ENCODE peak calls at places on chromosomes 5 and 9, in five cellular contexts. F, E, B, M and X are unnamed samples.

GRCh38 chr5:72857396-72857795 is 40.9 kb downstream of the TNPO1 start:
- DNase-seq in F (no peak), E (no peak), B (no peak), M (no peak), X (no peak)

GRCh38 chr5:126198509-126198908 is 224.7 kb upstream of the GRAMD2B start:
- DNase-seq in F (no peak), E (no peak), B (no peak), M (no peak), X (no peak)

GRCh38 chr5:34564706-34565235 is 91.4 kb upstream of the RAI14 start:
- DNase-seq in F (no peak), E (peak), B (no peak), M (peak), X (no peak)

GRCh38 chr5:17395106-17395505 is 102.9 kb upstream of the TAF11L2 start:
- DNase-seq in F (no peak), E (no peak), B (no peak), M (no peak), X (no peak)

GRCh38 chr9:138044485-138045383 is 167.2 kb downstream of the CACNA1B start:
- DNase-seq in F (no peak), E (no peak), B (no peak), M (no peak), X (no peak)

GRCh38 chr9:35675732-35676392 is 2.1 kb downstream of the CA9 start:
- DNase-seq in F (no peak), E (no peak), B (peak), M (no peak), X (peak)

GRCh38 chr5:119022017-119022745 is 33.8 kb upstream of the DTWD2 start:
- DNase-seq in F (no peak), E (no peak), B (no peak), M (peak), X (no peak)

GRCh38 chr9:2565676-2566340 is 55.8 kb upstream of the VLDLR start:
- DNase-seq in F (no peak), E (no peak), B (no peak), M (no peak), X (no peak)

GRCh38 chr5:59560553-59560952 is 333.0 kb downstream of the PDE4D start:
- DNase-seq in F (no peak), E (no peak), B (no peak), M (no peak), X (no peak)

GRCh38 chr9:27125936-27126335 is 16.9 kb downstream of the TEK start:
- DNase-seq in F (no peak), E (no peak), B (no peak), M (no peak), X (no peak)

GRCh38 chr9:134601764-134602163 is 39.8 kb upstream of the COL5A1 start:
- DNase-seq in F (no peak), E (no peak), B (no peak), M (peak), X (no peak)

GRCh38 chr9:5667391-5667790 is 38.5 kb downstream of the RIC1 start:
- DNase-seq in F (no peak), E (no peak), B (no peak), M (no peak), X (no peak)

GRCh38 chr9:124050955-124051354 is 39.4 kb downstream of the LHX2 start:
- DNase-seq in F (no peak), E (no peak), B (no peak), M (no peak), X (no peak)

GRCh38 chr5:76204713-76205112 is 121.5 kb downstream of the SV2C start:
- DNase-seq in F (no peak), E (no peak), B (no peak), M (no peak), X (peak)

GRCh38 chr5:173916233-173916632 is 28.1 kb downstream of the CPEB4 start:
- DNase-seq in F (no peak), E (no peak), B (no peak), M (no peak), X (no peak)

GRCh38 chr9:4894076-4894475 is 91.0 kb upstream of the JAK2 start:
- DNase-seq in F (no peak), E (no peak), B (no peak), M (peak), X (no peak)

GRCh38 chr5:29296548-29296947 is 1896.9 kb upstream of the CDH6 start:
- DNase-seq in F (no peak), E (no peak), B (no peak), M (no peak), X (no peak)

GRCh38 chr9:34500623-34501267 is 22.0 kb downstream of the ENHO start:
- DNase-seq in F (peak), E (peak), B (peak), M (peak), X (peak)

GRCh38 chr5:159735036-159735435 is 181.2 kb upstream of the ADRA1B start:
- DNase-seq in F (peak), E (no peak), B (no peak), M (no peak), X (no peak)

GRCh38 chr5:37734114-37734513 is 105.7 kb downstream of the GDNF start:
- DNase-seq in F (no peak), E (no peak), B (no peak), M (no peak), X (no peak)

GRCh38 chr9:72557549-72557948 is 36.1 kb downstream of the TMC1 start:
- DNase-seq in F (no peak), E (no peak), B (no peak), M (peak), X (peak)

GRCh38 chr5:172910828-172911627 is 48.2 kb upstream of the RPL26L1 start:
- DNase-seq in F (no peak), E (peak), B (no peak), M (peak), X (peak)

GRCh38 chr5:42531611-42532010 is 108.4 kb downstream of the GHR start:
- DNase-seq in F (no peak), E (no peak), B (no peak), M (peak), X (no peak)

GRCh38 chr5:1125030-1125357 is 13.1 kb upstream of the SLC12A7 start:
- DNase-seq in F (no peak), E (peak), B (no peak), M (peak), X (peak)

GRCh38 chr9:76905661-76905983 is 292 bp downstream of the PRUNE2 start:
- DNase-seq in F (no peak), E (no peak), B (no peak), M (no peak), X (no peak)

GRCh38 chr5:40904205-40904993 is 4.9 kb upstream of the C7 start:
- DNase-seq in F (peak), E (peak), B (peak), M (peak), X (peak)

GRCh38 chr9:83327750-83328622 is 210.2 kb downstream of the FRMD3 start:
- DNase-seq in F (no peak), E (no peak), B (no peak), M (no peak), X (no peak)

GRCh38 chr5:119378075-119378699 is 22.4 kb downstream of the TNFAIP8 start:
- DNase-seq in F (no peak), E (no peak), B (no peak), M (no peak), X (no peak)

GRCh38 chr5:95543017-95543705 is 11.6 kb downstream of the SKIC3 start:
- DNase-seq in F (no peak), E (no peak), B (no peak), M (no peak), X (no peak)

GRCh38 chr5:134637106-134637721 is 4.6 kb upstream of the SAR1B start:
- DNase-seq in F (no peak), E (no peak), B (no peak), M (no peak), X (no peak)

GRCh38 chr5:105430516-105430915 is 1867.9 kb upstream of the NUDT12 start:
- DNase-seq in F (no peak), E (no peak), B (no peak), M (no peak), X (no peak)

GRCh38 chr5:175060264-175060663 is 335.9 kb downstream of the MSX2 start:
- DNase-seq in F (no peak), E (no peak), B (no peak), M (no peak), X (no peak)

GRCh38 chr9:32454280-32454679 is 69.8 kb downstream of the ACO1 start:
- DNase-seq in F (no peak), E (no peak), B (no peak), M (no peak), X (no peak)